ENCODE peak calls at places on chromosome 12, in four cellular contexts. I is GM23338, B is GM12878, G is endothelial cell of umbilical vein. L is an unnamed sample.

GRCh38 chr12:98471085-98471484 is 44.3 kb upstream of the TMPO start:
- DNase-seq in I (no peak), B (no peak), G (no peak), L (no peak)

GRCh38 chr12:68775121-68775520 is 29.1 kb downstream of the SLC35E3 start:
- DNase-seq in I (no peak), B (no peak), G (no peak), L (no peak)

GRCh38 chr12:67890726-67891125 is 98.5 kb upstream of the IFNG-AS1 start:
- DNase-seq in I (no peak), B (no peak), G (no peak), L (no peak)

GRCh38 chr12:79333144-79333543 is 357.6 kb downstream of the PAWR start:
- DNase-seq in I (no peak), B (no peak), G (no peak), L (no peak)

GRCh38 chr12:124696689-124697476 is 129.5 kb upstream of the NCOR2 start:
- DNase-seq in I (no peak), B (no peak), G (no peak), L (no peak)

GRCh38 chr12:1830401-1830845 is 10.1 kb downstream of the LRTM2 start:
- DNase-seq in I (no peak), B (no peak), G (no peak), L (no peak)

GRCh38 chr12:27199638-27200300 is 44.3 kb upstream of the STK38L start:
- DNase-seq in I (no peak), B (no peak), G (no peak), L (no peak)

GRCh38 chr12:111783046-111783445 is 16.3 kb downstream of the ALDH2 start:
- DNase-seq in I (no peak), B (no peak), G (no peak), L (no peak)

GRCh38 chr12:53625946-53626701 is at the start of gene ATF7:
- DNase-seq in I (peak), B (peak), G (peak), L (peak)

GRCh38 chr12:120367924-120368788 is 808 bp downstream of the MSI1 start:
- DNase-seq in I (peak), B (no peak), G (no peak), L (no peak)
- TF ChIP-seq EZH2 in I (no peak), B (no peak), G (peak), L (no peak)

GRCh38 chr12:132908145-132909029 is 21.0 kb upstream of the CHFR start:
- DNase-seq in I (peak), B (peak), G (peak), L (peak)
- TF ChIP-seq POLR2AphosphoS5 in I (peak), B (peak), G (peak), L (no peak)

DNA sequence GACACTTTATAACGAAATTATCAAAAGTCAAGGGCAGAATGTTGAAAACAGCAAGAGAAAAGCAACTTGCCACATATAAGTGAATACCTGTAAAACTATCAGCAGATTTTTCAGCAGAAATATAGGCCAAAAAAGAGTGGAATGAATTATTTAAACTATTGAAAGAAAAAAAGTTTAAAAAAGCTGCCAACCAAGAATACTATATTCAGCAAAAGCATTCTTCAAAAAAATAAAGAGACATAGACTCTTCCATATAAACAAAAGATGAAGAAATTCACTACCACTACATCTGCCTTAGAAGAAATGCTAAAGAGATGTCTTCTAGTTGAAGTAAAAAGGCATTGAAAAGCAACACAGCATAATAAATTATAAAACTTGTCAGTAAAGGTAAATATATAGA is 80.6 kb upstream of the CPNE8 start:
- DNase-seq in I (no peak), B (no peak), G (no peak), L (no peak)
- H3K4me3 ChIP-seq in I (no peak), B (no peak), G (no peak), L (no peak)

DNA sequence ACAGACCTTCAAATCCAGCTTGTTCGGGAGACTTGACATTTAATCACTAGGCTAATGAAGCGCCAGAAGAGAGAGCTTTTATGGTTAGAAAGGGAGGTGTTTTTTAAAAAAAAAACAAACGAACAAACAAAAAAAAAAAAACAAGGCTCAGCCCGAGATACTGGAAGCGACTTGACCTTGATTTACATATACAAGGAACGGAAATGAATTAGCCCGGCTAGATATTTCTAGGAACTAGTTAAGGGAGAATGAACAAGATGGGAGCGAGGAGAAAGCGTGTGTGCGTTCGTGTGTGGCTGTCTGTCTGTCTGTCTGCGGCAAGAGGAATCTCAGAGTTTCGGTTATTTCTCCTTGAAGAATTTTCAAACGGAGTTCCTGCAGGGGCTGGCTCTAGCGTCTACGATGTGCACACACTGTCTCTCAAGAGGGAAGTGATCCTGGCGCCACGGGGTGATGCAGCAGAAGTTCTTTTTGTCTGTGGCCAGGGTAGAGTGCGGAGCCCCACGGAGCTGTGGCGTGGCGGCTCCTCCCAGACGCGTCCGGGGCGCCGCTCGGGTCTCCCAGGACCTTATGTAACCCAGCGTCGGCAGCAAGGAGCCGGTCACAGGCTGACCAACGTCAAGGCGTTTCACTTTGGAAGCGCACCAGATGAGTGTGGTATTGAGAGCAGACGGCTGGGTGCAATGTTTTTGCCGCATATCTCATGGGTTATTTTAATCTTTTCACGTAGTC is 18.8 kb downstream of the SOCS2 start:
- DNase-seq in I (peak), B (no peak), G (peak), L (no peak)
- TF ChIP-seq EZH2 in I (no peak), B (no peak), G (no peak), L (no peak)

L was measured in SK-N-MC.